ENCODE peak calls at places on chromosomes 2 and 18, in six cellular contexts. F, R, Y, K, B and I are unnamed samples.

GRCh38 chr2:173327421-173327820 is 27.3 kb upstream of the CDCA7 start:
- DNase-seq in R (no peak), F (no peak), B (no peak), Y (no peak), K (no peak), I (no peak)

GRCh38 chr2:190111166-190111565 is 48.6 kb upstream of the MSTN start:
- DNase-seq in B (no peak), F (no peak), Y (no peak), K (no peak), R (no peak), I (no peak)

GRCh38 chr2:68811364-68811763 is 59.8 kb downstream of the BMP10 start:
- DNase-seq in K (no peak), Y (no peak), R (peak; percentile 23), F (no peak), B (no peak), I (no peak)

GRCh38 chr2:62705859-62706720 is 577 bp downstream of the EHBP1 start:
- DNase-seq in R (peak; percentile 77), Y (peak; percentile 71), F (no peak), K (peak; percentile 76), B (peak; percentile 30), I (peak; percentile 39)

GRCh38 chr2:175251425-175252041 is 70.0 kb upstream of the ATP5MC3 start:
- DNase-seq in Y (peak; percentile 36), K (peak; percentile 50), R (no peak), B (no peak), F (no peak), I (no peak)

GRCh38 chr2:113877651-113878594 is 12.0 kb upstream of the ACTR3 start:
- DNase-seq in K (no peak), Y (peak; percentile 76), F (no peak), R (no peak), B (no peak), I (no peak)

GRCh38 chr2:60586081-60586480 is 32.6 kb upstream of the BCL11A start:
- DNase-seq in Y (no peak), B (no peak), K (no peak), F (no peak), R (peak; percentile 17), I (no peak)

GRCh38 chr2:20962939-20963543 is 80.8 kb downstream of the APOB start:
- DNase-seq in K (peak; percentile 72), F (no peak), Y (peak; percentile 59), B (peak; percentile 25), R (peak; percentile 90), I (peak; percentile 39)

GRCh38 chr18:41700435-41700834 is 254.6 kb upstream of the PIK3C3 start:
- DNase-seq in B (no peak), R (no peak), K (no peak), F (no peak), Y (no peak), I (no peak)
- TF ChIP-seq POLR2A in B (no peak), R (no peak), K (no peak), F (no peak), Y (no peak), I (no peak)

DNA sequence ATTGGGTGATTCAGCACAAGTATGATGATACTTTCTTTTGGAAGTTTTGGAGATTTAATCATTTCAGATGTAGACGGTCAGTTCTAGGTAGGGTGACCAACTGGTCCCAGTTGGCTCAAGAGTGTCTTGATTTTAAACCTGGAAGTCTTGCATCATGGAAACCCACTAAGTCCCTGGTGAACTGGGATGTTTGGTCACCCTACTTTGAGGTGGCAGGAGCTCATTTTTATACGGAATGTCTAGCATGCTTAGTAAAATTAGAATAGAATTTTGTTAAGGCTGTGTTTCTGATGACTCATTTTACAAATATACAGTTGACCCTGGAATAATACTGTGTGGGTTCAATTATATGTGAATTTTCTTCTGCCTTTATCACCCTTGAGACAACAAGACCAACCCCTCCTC is 61.5 kb upstream of the DOCK10 start:
- DNase-seq in R (no peak), F (no peak), Y (no peak), K (no peak), B (no peak), I (no peak)
- TF ChIP-seq TAF1 in R (no peak), F (no peak), Y (no peak), K (no peak), B (no peak), I (no peak)

GRCh38 chr2:147173798-147174197 is 671.0 kb upstream of the ACVR2A start:
- DNase-seq in R (no peak), K (no peak), B (no peak), Y (no peak), F (no peak), I (no peak)
- TF ChIP-seq POLR2A in R (no peak), K (no peak), B (no peak), Y (no peak), F (no peak), I (no peak)

DNA sequence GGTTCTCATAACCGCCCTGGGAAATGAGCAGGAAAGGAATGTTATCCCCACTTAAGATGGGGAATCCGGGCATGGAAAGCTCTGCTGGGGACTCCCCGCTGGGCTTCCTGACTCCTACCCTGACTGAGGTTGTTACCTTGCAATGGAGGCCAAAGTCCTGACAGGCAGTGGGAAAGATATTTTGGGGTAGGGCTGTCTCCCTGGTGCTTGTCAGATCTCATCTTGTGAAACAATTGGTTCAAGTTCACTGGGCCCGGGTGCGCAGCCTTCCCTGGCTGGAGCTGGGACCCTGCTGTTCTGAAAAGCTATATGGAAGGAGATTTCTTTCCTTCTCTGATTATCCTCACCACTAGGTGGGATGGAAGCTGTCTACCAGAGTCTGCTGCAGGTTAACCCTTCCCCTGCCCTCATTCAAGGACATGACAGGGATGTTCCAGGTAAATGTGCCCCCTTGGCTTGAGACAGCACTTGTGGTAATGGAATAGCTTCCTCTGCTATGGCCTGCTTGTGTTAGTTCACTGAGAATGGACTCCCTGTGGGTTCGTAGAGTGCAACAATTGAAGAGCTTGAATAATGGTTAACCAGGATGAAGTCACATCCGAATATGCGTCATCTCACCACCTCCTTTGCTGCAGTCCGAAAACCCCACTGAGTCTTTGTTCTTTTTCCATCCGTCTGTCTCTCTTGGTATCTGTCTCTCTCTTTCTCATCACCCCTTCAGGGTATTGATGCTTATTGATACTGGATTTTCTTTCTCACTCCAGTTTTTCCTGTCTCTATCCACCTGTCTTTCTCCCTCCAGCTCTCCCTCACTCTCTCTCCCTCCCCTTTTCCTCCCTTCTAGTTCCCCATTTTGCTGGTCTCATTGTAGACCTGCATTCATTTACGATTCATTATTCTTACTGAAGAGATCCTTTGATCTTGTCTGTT is 67.8 kb upstream of the EPAS1 start:
- DNase-seq in R (no peak), F (peak; percentile 89), B (no peak), Y (peak; percentile 87), K (no peak), I (no peak)
- TF ChIP-seq TAF1 in R (no peak), F (no peak), B (no peak), Y (no peak), K (no peak), I (no peak)